ENCODE peak calls at places on chromosomes 6 and 20, in seven cellular contexts. X is cardiac fibroblast, I is cardiac muscle cell, N is Calu3, W is H9, J is left lung, A is HCT116. Z is an unnamed sample.

GRCh38 chr6:16836186-16836981 is 75.1 kb upstream of the ATXN1 start:
- DNase-seq in I (no peak), X (peak; percentile 9), W (no peak), A (no peak), N (no peak), J (no peak), Z (no peak)

GRCh38 chr20:62281161-62281933 is 21.4 kb upstream of the ADRM1 start:
- DNase-seq in I (no peak), A (no peak), J (no peak), X (no peak), N (no peak), W (no peak), Z (no peak)

GRCh38 chr6:7086488-7086887 is 21.3 kb upstream of the RREB1 start:
- DNase-seq in W (no peak), A (no peak), X (peak; percentile 33), J (no peak), I (peak; percentile 46), N (no peak), Z (no peak)

GRCh38 chr6:159728552-159728951 is 1.2 kb downstream of the WTAP start:
- DNase-seq in W (no peak), N (no peak), X (peak; percentile 21), J (no peak), I (peak; percentile 9), A (no peak), Z (no peak)

GRCh38 chr6:108635505-108636226 is 74.9 kb downstream of the FOXO3 start:
- DNase-seq in I (no peak), W (no peak), N (no peak), A (no peak), X (no peak), J (peak; percentile 82), Z (no peak)

GRCh38 chr6:28522594-28523557 is 2.8 kb upstream of the GPX5 start:
- DNase-seq in X (no peak), I (no peak), N (no peak), W (no peak), J (no peak), A (no peak), Z (no peak)

GRCh38 chr6:11263185-11263817 is 30.8 kb upstream of the NEDD9 start:
- DNase-seq in W (no peak), I (peak; percentile 91), N (peak; percentile 51), J (no peak), X (peak; percentile 92), A (no peak), Z (peak; percentile 92)

GRCh38 chr6:3273707-3274521 is 15.2 kb downstream of the PSMG4 start:
- DNase-seq in A (no peak), X (no peak), N (no peak), I (no peak), J (no peak), W (no peak), Z (no peak)

GRCh38 chr6:136408205-136408604 is 118.6 kb upstream of the BCLAF1 start:
- DNase-seq in X (peak; percentile 73), J (no peak), N (no peak), I (peak; percentile 40), A (no peak), W (no peak), Z (peak; percentile 86)

GRCh38 chr6:158538741-158539140 is 21.1 kb upstream of the TMEM181 start:
- DNase-seq in I (no peak), J (no peak), W (peak; percentile 21), X (no peak), A (no peak), N (no peak), Z (no peak)

GRCh38 chr20:7798176-7798575 is 142.1 kb downstream of the HAO1 start:
- DNase-seq in W (no peak), N (no peak), X (peak; percentile 68), J (no peak), A (no peak), I (peak; percentile 7), Z (no peak)

GRCh38 chr20:38769376-38770295 is 21.4 kb downstream of the ACTR5 start:
- DNase-seq in N (no peak), I (no peak), A (no peak), J (no peak), W (no peak), X (no peak), Z (no peak)

GRCh38 chr6:150547511-150548222 is 52.0 kb upstream of the PLEKHG1 start:
- DNase-seq in A (no peak), J (no peak), I (peak; percentile 12), N (no peak), X (no peak), W (peak; percentile 40), Z (no peak)

GRCh38 chr20:51659491-51660050 is 108.6 kb downstream of the ATP9A start:
- DNase-seq in A (no peak), I (no peak), X (no peak), W (no peak), J (no peak), N (no peak), Z (no peak)

GRCh38 chr6:100553243-100553642 is 88.5 kb upstream of the SIM1 start:
- DNase-seq in A (no peak), I (no peak), X (no peak), N (no peak), W (no peak), J (no peak), Z (no peak)

GRCh38 chr20:6831461-6831860 is 64.0 kb downstream of the BMP2 start:
- DNase-seq in N (no peak), J (no peak), X (no peak), I (no peak), W (no peak), A (no peak), Z (no peak)

GRCh38 chr6:2866183-2866846 is 24.7 kb upstream of the SERPINB1 start:
- DNase-seq in W (peak; percentile 56), N (no peak), A (no peak), X (no peak), I (no peak), J (no peak), Z (no peak)

GRCh38 chr6:160101262-160102205 is 20.1 kb upstream of the SLC22A1 start:
- DNase-seq in W (no peak), J (no peak), I (peak; percentile 58), A (no peak), X (no peak), N (no peak), Z (no peak)

GRCh38 chr6:20335872-20336271 is 65.8 kb upstream of the E2F3 start:
- DNase-seq in A (no peak), W (no peak), X (no peak), N (no peak), I (no peak), J (no peak), Z (no peak)

GRCh38 chr20:60203451-60203850 is 245.2 kb downstream of the CDH26 start:
- DNase-seq in X (no peak), J (no peak), I (no peak), W (no peak), A (no peak), N (no peak), Z (no peak)

GRCh38 chr20:60167840-60168239 is 209.6 kb downstream of the CDH26 start:
- DNase-seq in W (no peak), X (no peak), A (no peak), I (no peak), J (no peak), N (no peak), Z (no peak)

GRCh38 chr6:47456536-47456975 is 21.0 kb upstream of the CD2AP start:
- DNase-seq in I (no peak), J (no peak), N (no peak), A (no peak), X (no peak), W (no peak), Z (no peak)

GRCh38 chr6:136587527-136587926 is 37.3 kb upstream of the MAP7 start:
- DNase-seq in J (no peak), W (no peak), I (no peak), A (no peak), X (no peak), N (no peak), Z (no peak)

GRCh38 chr20:45088247-45088646 is 12.7 kb downstream of the KCNS1 start:
- DNase-seq in J (no peak), A (no peak), I (peak; percentile 90), N (no peak), X (peak; percentile 29), W (no peak), Z (no peak)

GRCh38 chr6:2132416-2132815 is 113.0 kb downstream of the GMDS start:
- DNase-seq in X (peak; percentile 9), J (no peak), N (peak; percentile 20), I (peak; percentile 27), A (peak; percentile 66), W (no peak), Z (peak; percentile 16)

GRCh38 chr6:36788186-36788585 is 51.1 kb downstream of the CPNE5 start:
- DNase-seq in I (no peak), N (no peak), J (no peak), W (no peak), X (no peak), A (no peak), Z (no peak)

GRCh38 chr6:75602164-75602896 is 650 bp downstream of the SENP6 start:
- DNase-seq in W (peak; percentile 52), X (peak; percentile 65), J (peak; percentile 92), N (peak; percentile 38), A (peak; percentile 15), I (peak; percentile 70), Z (no peak)

GRCh38 chr6:73652637-73653570 is 888 bp downstream of the SLC17A5 start:
- DNase-seq in N (peak; percentile 55), X (peak; percentile 61), J (peak; percentile 85), I (peak; percentile 54), W (peak; percentile 82), A (peak; percentile 52), Z (no peak)
- TF ChIP-seq CTCF in N (peak; percentile 16), X (peak; percentile 37), J (peak; percentile 26), I (peak; percentile 49), W (peak; percentile 55), A (peak; percentile 35), Z (peak; percentile 51)

DNA sequence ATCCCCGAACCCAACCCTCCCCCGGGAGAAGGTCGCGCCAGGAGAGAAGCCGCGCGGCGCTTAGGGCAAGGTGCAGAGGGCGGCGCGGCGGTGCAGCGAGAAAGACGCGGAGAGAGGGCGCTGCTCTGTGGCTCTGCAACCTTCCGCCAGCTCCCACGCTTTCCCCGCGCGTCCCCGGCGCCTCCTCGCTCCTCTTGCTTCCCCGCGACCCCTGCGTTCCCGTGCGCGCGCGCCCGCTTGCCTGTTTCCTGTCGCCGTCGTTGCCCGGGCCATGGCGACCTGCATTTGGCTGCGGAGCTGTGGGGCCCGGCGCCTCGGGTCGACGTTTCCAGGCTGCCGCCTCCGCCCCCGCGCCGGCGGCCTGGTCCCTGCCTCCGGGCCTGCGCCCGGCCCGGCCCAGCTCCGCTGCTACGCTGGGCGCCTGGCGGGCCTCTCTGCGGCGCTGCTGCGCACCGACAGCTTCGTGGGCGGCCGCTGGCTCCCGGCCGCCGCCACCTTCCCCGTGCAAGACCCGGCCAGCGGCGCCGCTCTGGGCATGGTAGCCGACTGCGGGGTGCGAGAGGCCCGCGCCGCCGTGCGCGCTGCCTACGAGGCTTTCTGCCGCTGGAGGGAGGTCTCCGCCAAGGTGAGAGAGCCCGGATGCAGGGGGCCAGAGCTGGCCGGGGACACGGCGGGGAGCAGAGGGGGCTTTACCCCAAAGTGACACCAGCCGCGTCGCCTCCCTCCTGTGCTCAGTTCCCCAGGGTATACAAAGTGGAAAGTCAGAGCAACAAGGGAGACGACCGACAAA is at the start of gene ALDH5A1:
- DNase-seq in W (peak; percentile 73), X (peak; percentile 44), I (peak; percentile 74), N (peak; percentile 85), J (peak; percentile 89), A (peak; percentile 24), Z (peak; percentile 27)
- TF ChIP-seq CTCF in W (peak; percentile 32), X (no peak), I (peak; percentile 24), N (peak; percentile 16), J (peak; percentile 21), A (peak; percentile 14), Z (peak; percentile 32)

GRCh38 chr20:4138056-4138455 is 122.7 kb upstream of the RNF24 start:
- DNase-seq in X (no peak), W (no peak), I (no peak), A (no peak), J (no peak), N (no peak), Z (no peak)
- TF ChIP-seq CTCF in X (no peak), W (no peak), I (no peak), A (no peak), J (no peak), N (no peak), Z (no peak)

GRCh38 chr6:64230530-64230929 is 594.9 kb downstream of the PHF3 start:
- DNase-seq in A (no peak), N (no peak), J (no peak), I (no peak), X (no peak), W (no peak), Z (no peak)
- TF ChIP-seq CTCF in A (no peak), N (no peak), J (no peak), I (no peak), X (no peak), W (no peak), Z (no peak)